ENCODE peak calls at places on chromosome 4, in eight cellular contexts. One of them, this sample, is unnamed.

GRCh38 chr4:14700544-14700943 is 301.7 kb upstream of the CPEB2 start:
- DNase-seq in anterior cingulate cortex: no peak
- DNase-seq in stimulated activated CD8-positive, alpha-beta memory T cell treated with anti-CD3 and anti-CD28 coated beads, Interleukin-4, amount 100 ng/mL, for 24 hours: no peak
- DNase-seq in ACHN: no peak
- DNase-seq in endothelial cell: no peak
- DNase-seq in nucleus accumbens: no peak
- DNase-seq in sigmoid colon: no peak
- DNase-seq in GM23248: no peak
- DNase-seq in this sample: peak; percentile 72

GRCh38 chr4:179941911-179942310 is 2301.3 kb upstream of the TENM3 start:
- DNase-seq in stimulated activated CD8-positive, alpha-beta memory T cell treated with anti-CD3 and anti-CD28 coated beads, Interleukin-4, amount 100 ng/mL, for 24 hours: no peak
- DNase-seq in sigmoid colon: no peak
- DNase-seq in nucleus accumbens: no peak
- DNase-seq in endothelial cell: no peak
- DNase-seq in anterior cingulate cortex: no peak
- DNase-seq in GM23248: no peak
- DNase-seq in ACHN: no peak
- DNase-seq in this sample: no peak

GRCh38 chr4:112953295-112953694 is 96.2 kb upstream of the ANK2 start:
- DNase-seq in sigmoid colon: no peak
- DNase-seq in stimulated activated CD8-positive, alpha-beta memory T cell treated with anti-CD3 and anti-CD28 coated beads, Interleukin-4, amount 100 ng/mL, for 24 hours: no peak
- DNase-seq in ACHN: no peak
- DNase-seq in endothelial cell: no peak
- DNase-seq in anterior cingulate cortex: no peak
- DNase-seq in nucleus accumbens: no peak
- DNase-seq in GM23248: no peak
- DNase-seq in this sample: no peak

GRCh38 chr4:13892739-13893105 is 265.2 kb upstream of the BOD1L1 start:
- DNase-seq in GM23248: peak; percentile 78
- DNase-seq in sigmoid colon: no peak
- DNase-seq in nucleus accumbens: no peak
- DNase-seq in anterior cingulate cortex: no peak
- DNase-seq in endothelial cell: no peak
- DNase-seq in stimulated activated CD8-positive, alpha-beta memory T cell treated with anti-CD3 and anti-CD28 coated beads, Interleukin-4, amount 100 ng/mL, for 24 hours: no peak
- DNase-seq in ACHN: peak; percentile 8
- DNase-seq in this sample: no peak

GRCh38 chr4:110640608-110641007 is 17.7 kb upstream of the PITX2 start:
- DNase-seq in sigmoid colon: no peak
- DNase-seq in ACHN: no peak
- DNase-seq in stimulated activated CD8-positive, alpha-beta memory T cell treated with anti-CD3 and anti-CD28 coated beads, Interleukin-4, amount 100 ng/mL, for 24 hours: no peak
- DNase-seq in endothelial cell: no peak
- DNase-seq in GM23248: no peak
- DNase-seq in nucleus accumbens: no peak
- DNase-seq in anterior cingulate cortex: no peak
- DNase-seq in this sample: no peak

GRCh38 chr4:151197258-151197657 is 79.7 kb upstream of the PRSS48 start:
- DNase-seq in nucleus accumbens: no peak
- DNase-seq in endothelial cell: no peak
- DNase-seq in anterior cingulate cortex: no peak
- DNase-seq in sigmoid colon: peak; percentile 80
- DNase-seq in stimulated activated CD8-positive, alpha-beta memory T cell treated with anti-CD3 and anti-CD28 coated beads, Interleukin-4, amount 100 ng/mL, for 24 hours: no peak
- DNase-seq in ACHN: no peak
- DNase-seq in GM23248: peak; percentile 95
- DNase-seq in this sample: no peak

GRCh38 chr4:1414831-1415680 is 8.8 kb upstream of the NKX1-1 start:
- DNase-seq in ACHN: no peak
- DNase-seq in endothelial cell: no peak
- DNase-seq in anterior cingulate cortex: no peak
- DNase-seq in nucleus accumbens: no peak
- DNase-seq in GM23248: no peak
- DNase-seq in stimulated activated CD8-positive, alpha-beta memory T cell treated with anti-CD3 and anti-CD28 coated beads, Interleukin-4, amount 100 ng/mL, for 24 hours: no peak
- DNase-seq in sigmoid colon: peak; percentile 48
- DNase-seq in this sample: no peak

GRCh38 chr4:141833209-141833608 is 196.8 kb downstream of the IL15 start:
- DNase-seq in stimulated activated CD8-positive, alpha-beta memory T cell treated with anti-CD3 and anti-CD28 coated beads, Interleukin-4, amount 100 ng/mL, for 24 hours: no peak
- DNase-seq in anterior cingulate cortex: no peak
- DNase-seq in GM23248: no peak
- DNase-seq in ACHN: no peak
- DNase-seq in nucleus accumbens: no peak
- DNase-seq in sigmoid colon: no peak
- DNase-seq in endothelial cell: no peak
- DNase-seq in this sample: no peak

GRCh38 chr4:87732033-87732770 is 67.2 kb upstream of the IBSP start:
- DNase-seq in nucleus accumbens: no peak
- DNase-seq in anterior cingulate cortex: no peak
- DNase-seq in ACHN: no peak
- DNase-seq in sigmoid colon: no peak
- DNase-seq in GM23248: peak; percentile 93
- DNase-seq in stimulated activated CD8-positive, alpha-beta memory T cell treated with anti-CD3 and anti-CD28 coated beads, Interleukin-4, amount 100 ng/mL, for 24 hours: no peak
- DNase-seq in endothelial cell: no peak
- DNase-seq in this sample: no peak

GRCh38 chr4:7646384-7647061 is 211.8 kb upstream of the PSAPL1 start:
- DNase-seq in ACHN: no peak
- DNase-seq in anterior cingulate cortex: no peak
- DNase-seq in sigmoid colon: no peak
- DNase-seq in stimulated activated CD8-positive, alpha-beta memory T cell treated with anti-CD3 and anti-CD28 coated beads, Interleukin-4, amount 100 ng/mL, for 24 hours: no peak
- DNase-seq in endothelial cell: no peak
- DNase-seq in GM23248: peak; percentile 31
- DNase-seq in nucleus accumbens: no peak
- DNase-seq in this sample: no peak

GRCh38 chr4:88185916-88186315 is 27.5 kb upstream of the ABCG2 start:
- DNase-seq in nucleus accumbens: no peak
- DNase-seq in anterior cingulate cortex: no peak
- DNase-seq in ACHN: no peak
- DNase-seq in endothelial cell: no peak
- DNase-seq in sigmoid colon: no peak
- DNase-seq in stimulated activated CD8-positive, alpha-beta memory T cell treated with anti-CD3 and anti-CD28 coated beads, Interleukin-4, amount 100 ng/mL, for 24 hours: no peak
- DNase-seq in GM23248: no peak
- DNase-seq in this sample: no peak

GRCh38 chr4:24511371-24512063 is 72.8 kb downstream of the DHX15 start:
- DNase-seq in ACHN: no peak
- DNase-seq in anterior cingulate cortex: no peak
- DNase-seq in stimulated activated CD8-positive, alpha-beta memory T cell treated with anti-CD3 and anti-CD28 coated beads, Interleukin-4, amount 100 ng/mL, for 24 hours: no peak
- DNase-seq in sigmoid colon: no peak
- DNase-seq in GM23248: no peak
- DNase-seq in endothelial cell: no peak
- DNase-seq in nucleus accumbens: no peak
- DNase-seq in this sample: no peak

GRCh38 chr4:38482696-38483095 is 181.3 kb upstream of the KLF3 start:
- DNase-seq in endothelial cell: no peak
- DNase-seq in ACHN: no peak
- DNase-seq in GM23248: no peak
- DNase-seq in stimulated activated CD8-positive, alpha-beta memory T cell treated with anti-CD3 and anti-CD28 coated beads, Interleukin-4, amount 100 ng/mL, for 24 hours: no peak
- DNase-seq in nucleus accumbens: no peak
- DNase-seq in anterior cingulate cortex: no peak
- DNase-seq in sigmoid colon: no peak
- DNase-seq in this sample: no peak

GRCh38 chr4:105122334-105122733 is 24.3 kb upstream of the TET2 start:
- DNase-seq in endothelial cell: no peak
- DNase-seq in anterior cingulate cortex: no peak
- DNase-seq in GM23248: peak; percentile 14
- DNase-seq in sigmoid colon: no peak
- DNase-seq in nucleus accumbens: no peak
- DNase-seq in ACHN: peak; percentile 53
- DNase-seq in stimulated activated CD8-positive, alpha-beta memory T cell treated with anti-CD3 and anti-CD28 coated beads, Interleukin-4, amount 100 ng/mL, for 24 hours: no peak
- DNase-seq in this sample: no peak

GRCh38 chr4:6464842-6465588 is 7.4 kb downstream of the PPP2R2C start:
- DNase-seq in ACHN: peak; percentile 13
- DNase-seq in endothelial cell: no peak
- DNase-seq in anterior cingulate cortex: no peak
- DNase-seq in stimulated activated CD8-positive, alpha-beta memory T cell treated with anti-CD3 and anti-CD28 coated beads, Interleukin-4, amount 100 ng/mL, for 24 hours: no peak
- DNase-seq in GM23248: no peak
- DNase-seq in sigmoid colon: peak; percentile 36
- DNase-seq in nucleus accumbens: no peak
- DNase-seq in this sample: no peak

GRCh38 chr4:159308571-159309340 is 205.9 kb downstream of the RAPGEF2 start:
- DNase-seq in stimulated activated CD8-positive, alpha-beta memory T cell treated with anti-CD3 and anti-CD28 coated beads, Interleukin-4, amount 100 ng/mL, for 24 hours: no peak
- DNase-seq in GM23248: peak; percentile 67
- DNase-seq in ACHN: peak; percentile 32
- DNase-seq in anterior cingulate cortex: no peak
- DNase-seq in nucleus accumbens: no peak
- DNase-seq in endothelial cell: no peak
- DNase-seq in sigmoid colon: no peak
- DNase-seq in this sample: no peak

GRCh38 chr4:113455081-113455480 is 306.5 kb downstream of the CAMK2D start:
- DNase-seq in nucleus accumbens: no peak
- DNase-seq in ACHN: no peak
- DNase-seq in endothelial cell: no peak
- DNase-seq in anterior cingulate cortex: no peak
- DNase-seq in GM23248: no peak
- DNase-seq in sigmoid colon: no peak
- DNase-seq in stimulated activated CD8-positive, alpha-beta memory T cell treated with anti-CD3 and anti-CD28 coated beads, Interleukin-4, amount 100 ng/mL, for 24 hours: no peak
- DNase-seq in this sample: peak; percentile 60

GRCh38 chr4:99816611-99817309 is at the start of gene DAPP1:
- DNase-seq in GM23248: no peak
- DNase-seq in sigmoid colon: peak; percentile 70
- DNase-seq in anterior cingulate cortex: no peak
- DNase-seq in ACHN: no peak
- DNase-seq in endothelial cell: no peak
- DNase-seq in stimulated activated CD8-positive, alpha-beta memory T cell treated with anti-CD3 and anti-CD28 coated beads, Interleukin-4, amount 100 ng/mL, for 24 hours: peak; percentile 53
- DNase-seq in nucleus accumbens: peak; percentile 10
- DNase-seq in this sample: no peak

GRCh38 chr4:53066155-53066554 is 204.0 kb downstream of the RASL11B start:
- DNase-seq in endothelial cell: no peak
- DNase-seq in anterior cingulate cortex: no peak
- DNase-seq in nucleus accumbens: no peak
- DNase-seq in ACHN: no peak
- DNase-seq in GM23248: no peak
- DNase-seq in stimulated activated CD8-positive, alpha-beta memory T cell treated with anti-CD3 and anti-CD28 coated beads, Interleukin-4, amount 100 ng/mL, for 24 hours: no peak
- DNase-seq in sigmoid colon: no peak
- DNase-seq in this sample: no peak

This sample was measured in NCI-H1105 treated with DMSO at 0.1 percent for 48 hours.